ENCODE peak calls at places on chromosomes 16 and 17, in eight cellular contexts. V is WERI-Rb-1; B is CD8-positive, alpha-beta memory T cell; Q is thoracic aorta; Z is neural progenitor cell; N is NT2/D1; Y is cardiac muscle cell; U is CD4-positive, alpha-beta T cell. A is an unnamed sample.

GRCh38 chr17:68777856-68778694 is 176.9 kb upstream of the FAM20A start:
- DNase-seq in Q (no peak), Y (no peak), N (no peak), V (no peak), B (no peak), Z (no peak), U (no peak), A (no peak)

GRCh38 chr16:69187387-69187890 is 475 bp downstream of the SNTB2 start:
- DNase-seq in Y (peak; percentile 50), V (peak; percentile 34), Q (no peak), U (peak; percentile 34), Z (peak; percentile 78), B (peak; percentile 62), N (peak; percentile 6), A (peak; percentile 47)

GRCh38 chr17:39729280-39729851 is 966 bp downstream of the MIEN1 start:
- DNase-seq in N (no peak), Y (no peak), B (no peak), V (no peak), Z (no peak), Q (no peak), U (no peak), A (no peak)

GRCh38 chr16:17527538-17527937 is 56.8 kb upstream of the XYLT1 start:
- DNase-seq in N (no peak), U (no peak), B (no peak), Q (no peak), Z (no peak), Y (no peak), V (no peak), A (no peak)

GRCh38 chr17:63405741-63406261 is 40.3 kb downstream of the CYB561 start:
- DNase-seq in V (no peak), N (peak; percentile 22), Y (peak; percentile 85), Z (peak; percentile 75), B (no peak), Q (no peak), U (no peak), A (no peak)

GRCh38 chr17:46192484-46193245 is 564 bp downstream of the KANSL1 start:
- DNase-seq in Y (peak; percentile 83), B (peak; percentile 77), Z (peak; percentile 85), U (peak; percentile 58), N (no peak), V (peak; percentile 85), Q (peak; percentile 14), A (peak; percentile 75)

GRCh38 chr16:88856122-88856827 is 472 bp downstream of the GALNS start:
- DNase-seq in Q (no peak), U (no peak), B (peak; percentile 57), N (no peak), V (no peak), Z (peak; percentile 60), Y (no peak), A (no peak)

GRCh38 chr17:55527520-55528118 is 16.4 kb upstream of the SMIM36 start:
- DNase-seq in Q (no peak), Y (peak; percentile 80), Z (peak; percentile 76), B (no peak), U (no peak), V (peak; percentile 48), N (peak; percentile 33), A (peak; percentile 7)

GRCh38 chr16:180101-180920 is at the start of gene HBQ1:
- DNase-seq in Y (peak; percentile 45), U (no peak), V (peak; percentile 61), N (no peak), Q (no peak), B (peak; percentile 51), Z (peak; percentile 78), A (no peak)

GRCh38 chr16:177981-178676 is 1.6 kb downstream of the HBA1 start:
- DNase-seq in Z (no peak), Q (no peak), N (no peak), Y (no peak), B (no peak), V (no peak), U (no peak), A (no peak)

GRCh38 chr16:179431-179830 is 828 bp upstream of the HBQ1 start:
- DNase-seq in Q (no peak), B (no peak), V (no peak), Y (no peak), N (no peak), Z (no peak), U (no peak), A (no peak)

GRCh38 chr16:177394-177822 is 928 bp downstream of the HBA1 start:
- DNase-seq in Y (peak; percentile 28), Q (no peak), U (no peak), B (no peak), V (no peak), Z (peak; percentile 39), N (no peak), A (no peak)

DNA sequence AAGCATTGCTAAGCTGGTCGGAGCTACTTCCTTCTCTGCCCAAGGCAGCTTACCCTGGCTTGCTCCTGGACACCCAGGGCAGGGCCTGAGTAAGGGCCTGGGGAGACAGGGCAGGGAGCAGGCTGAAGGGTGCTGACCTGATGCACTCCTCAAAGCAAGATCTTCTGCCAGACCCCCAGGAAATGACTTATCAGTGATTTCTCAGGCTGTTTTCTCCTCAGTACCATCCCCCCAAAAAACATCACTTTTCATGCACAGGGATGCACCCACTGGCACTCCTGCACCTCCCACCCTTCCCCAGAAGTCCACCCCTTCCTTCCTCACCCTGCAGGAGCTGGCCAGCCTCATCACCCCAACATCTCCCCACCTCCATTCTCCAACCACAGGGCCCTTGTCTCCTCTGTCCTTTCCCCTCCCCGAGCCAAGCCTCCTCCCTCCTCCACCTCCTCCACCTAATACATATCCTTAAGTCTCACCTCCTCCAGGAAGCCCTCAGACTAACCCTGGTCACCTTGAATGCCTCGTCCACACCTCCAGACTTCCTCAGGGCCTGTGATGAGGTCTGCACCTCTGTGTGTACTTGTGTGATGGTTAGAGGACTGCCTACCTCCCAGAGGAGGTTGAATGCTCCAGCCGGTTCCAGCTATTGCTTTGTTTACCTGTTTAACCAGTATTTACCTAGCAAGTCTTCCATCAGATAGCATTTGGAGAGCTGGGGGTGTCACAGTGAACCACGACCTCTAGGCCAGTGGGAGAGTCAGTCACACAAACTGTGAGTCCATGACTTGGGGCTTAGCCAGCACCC is 1.1 kb upstream of the HBA1 start:
- DNase-seq in U (no peak), Y (no peak), Z (no peak), B (no peak), V (no peak), N (no peak), Q (no peak), A (no peak)
- H3K27me3 ChIP-seq in U (peaks cover 51% of the 10 kb centered on the region), Y (peaks cover 81% of the 10 kb centered on the region), Z (peaks cover 89% of the 10 kb centered on the region), B (peaks cover 36% of the 10 kb centered on the region), V (peaks cover 24% of the 10 kb centered on the region), N (peaks cover 78% of the 10 kb centered on the region), Q (peaks cover 27% of the 10 kb centered on the region), A (peaks cover 63% of the 10 kb centered on the region)

GRCh38 chr17:49520386-49521087 is 25.4 kb downstream of the NGFR start:
- DNase-seq in B (no peak), V (no peak), Z (no peak), U (no peak), N (no peak), Q (no peak), Y (no peak), A (no peak)

GRCh38 chr17:49516190-49516589 is 21.1 kb downstream of the NGFR start:
- DNase-seq in V (peak; percentile 70), B (no peak), Y (peak; percentile 55), U (no peak), N (no peak), Z (no peak), Q (no peak), A (peak; percentile 86)

GRCh38 chr17:49521088-49521450 is 26.0 kb downstream of the NGFR start:
- DNase-seq in V (no peak), U (no peak), Q (no peak), Z (no peak), B (no peak), N (no peak), Y (no peak), A (no peak)

GRCh38 chr17:49519781-49520180 is 24.7 kb downstream of the NGFR start:
- DNase-seq in Q (no peak), Y (peak; percentile 44), B (no peak), N (no peak), U (no peak), V (no peak), Z (no peak), A (no peak)

DNA sequence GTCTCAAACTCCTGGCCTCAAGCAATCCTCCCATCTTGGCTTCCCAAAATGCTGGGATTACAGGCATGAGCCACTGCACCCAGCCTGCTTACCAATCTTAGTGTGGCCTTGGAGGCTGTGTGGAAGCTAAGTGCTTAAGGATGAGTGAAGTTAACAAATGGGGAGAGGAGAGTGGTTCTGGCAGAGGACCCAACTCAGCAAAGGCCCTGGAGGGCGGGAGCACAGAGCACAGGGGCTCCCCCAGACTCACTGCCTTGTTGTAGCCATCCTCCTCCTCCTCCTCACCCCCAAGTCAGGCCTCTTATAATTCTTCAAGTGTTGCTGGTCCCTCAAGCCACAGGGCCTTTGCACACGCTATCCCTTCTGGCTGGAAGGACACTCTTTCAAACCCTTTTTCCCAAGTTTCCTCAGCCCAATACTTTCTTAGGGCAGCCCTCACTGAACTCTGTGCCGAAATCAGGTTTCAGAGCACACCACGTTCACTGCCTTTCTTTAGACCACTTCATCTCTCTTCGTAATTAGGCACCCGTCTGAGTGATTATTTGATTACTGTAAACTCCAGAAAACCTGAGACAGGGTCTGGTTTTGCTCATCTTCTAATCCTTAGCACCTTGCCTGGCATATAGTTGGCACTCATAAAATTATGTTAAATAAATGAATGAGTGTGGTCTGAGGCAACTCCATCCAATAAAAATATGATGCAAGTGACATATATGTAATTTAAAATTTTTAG is 23.4 kb downstream of the NGFR start:
- DNase-seq in Q (no peak), N (no peak), B (no peak), V (no peak), Z (no peak), Y (no peak), U (no peak), A (no peak)
- H3K27me3 ChIP-seq in Q (no peaks in the 10 kb centered on the region), N (no peaks in the 10 kb centered on the region), B (no peaks in the 10 kb centered on the region), V (no peaks in the 10 kb centered on the region), Z (no peaks in the 10 kb centered on the region), Y (no peaks in the 10 kb centered on the region), U (no peaks in the 10 kb centered on the region), A (no peaks in the 10 kb centered on the region)

GRCh38 chr16:84850714-84851113 is 30.9 kb downstream of the CRISPLD2 start:
- DNase-seq in N (no peak), V (no peak), Z (no peak), Q (no peak), Y (no peak), B (no peak), U (no peak), A (no peak)

GRCh38 chr16:84848991-84849634 is 29.3 kb downstream of the CRISPLD2 start:
- DNase-seq in V (no peak), Y (no peak), U (no peak), Q (no peak), B (no peak), Z (no peak), N (no peak), A (no peak)

GRCh38 chr16:84847554-84848415 is 28.0 kb downstream of the CRISPLD2 start:
- DNase-seq in B (no peak), Q (no peak), U (no peak), V (no peak), Z (peak; percentile 82), Y (no peak), N (no peak), A (no peak)

GRCh38 chr16:84851192-84852127 is 31.7 kb downstream of the CRISPLD2 start:
- DNase-seq in V (no peak), U (no peak), B (no peak), Y (peak; percentile 85), N (no peak), Q (no peak), Z (no peak), A (peak; percentile 91)

DNA sequence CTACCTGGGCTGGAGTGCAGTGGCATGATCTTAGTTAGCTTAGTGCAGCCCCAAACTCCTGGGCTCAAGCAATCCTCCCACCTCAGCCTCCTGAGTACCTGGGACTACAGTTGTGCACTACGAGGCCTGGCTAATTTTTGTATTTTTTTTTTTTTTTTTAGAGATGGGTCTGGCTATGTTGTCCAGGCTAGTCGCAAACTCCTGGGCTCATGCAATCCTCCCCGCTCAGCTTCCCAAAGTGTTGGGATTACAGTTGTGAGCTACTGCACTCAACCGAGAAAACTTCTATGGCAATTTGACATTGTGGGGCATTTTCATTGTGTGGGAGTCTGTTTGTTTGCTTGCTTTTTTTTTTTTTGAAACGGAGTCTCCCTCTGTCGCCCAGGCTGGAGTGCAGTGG is 30.0 kb downstream of the CRISPLD2 start:
- DNase-seq in U (no peak), Y (no peak), Z (no peak), Q (no peak), N (no peak), V (no peak), B (no peak), A (no peak)
- H3K27me3 ChIP-seq in U (no peaks in the 10 kb centered on the region), Y (no peaks in the 10 kb centered on the region), Z (peaks cover 40% of the 10 kb centered on the region), Q (no peaks in the 10 kb centered on the region), N (no peaks in the 10 kb centered on the region), V (no peaks in the 10 kb centered on the region), B (no peaks in the 10 kb centered on the region), A (no peaks in the 10 kb centered on the region)

DNA sequence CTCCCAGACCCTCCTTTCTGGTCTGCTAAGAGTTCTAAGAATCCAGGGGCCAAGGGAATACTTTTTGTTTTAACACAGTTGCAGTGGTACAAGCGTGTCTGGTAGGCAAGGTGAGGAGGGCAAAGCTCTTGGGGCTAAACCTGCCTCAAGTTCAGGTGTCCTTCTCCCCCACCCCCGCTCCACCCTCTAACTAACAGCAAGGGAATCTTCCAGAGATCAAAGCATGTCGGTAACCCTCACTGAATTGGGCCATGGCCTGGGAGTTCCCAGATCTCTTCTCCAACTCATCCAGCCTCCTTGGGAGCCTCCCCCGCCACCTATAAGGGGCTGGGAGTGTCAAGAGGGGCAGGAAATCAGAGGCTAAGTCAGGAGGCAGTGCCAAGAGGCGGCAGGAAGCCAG is 55.7 kb upstream of the TAC4 start:
- DNase-seq in U (no peak), Q (no peak), B (no peak), Z (no peak), Y (no peak), V (no peak), N (no peak), A (no peak)
- H3K27me3 ChIP-seq in U (peaks cover 94% of the 10 kb centered on the region), Q (peaks cover 18% of the 10 kb centered on the region), B (peaks cover 52% of the 10 kb centered on the region), Z (peaks cover 87% of the 10 kb centered on the region), Y (peaks cover 67% of the 10 kb centered on the region), V (no peaks in the 10 kb centered on the region), N (peaks cover 49% of the 10 kb centered on the region), A (peaks cover 7% of the 10 kb centered on the region)